ENCODE peak calls at places on chromosomes 1 and 21, in ten cellular contexts. K is hepatic stellate cell; D is head of caudate nucleus; X is GM04504; L is naive thymus-derived CD8-positive, alpha-beta T cell; M is HS-5; B is NCI-H1048; Y is AG09319; J is OCI-M1; Q is mucosa of gallbladder. T is an unnamed sample.

GRCh38 chr1:210328746-210329488 is at the start of gene HHAT:
- DNase-seq in K (peak), D (peak), X (peak), L (peak), M (peak), B (peak), Y (peak), J (peak), Q (peak), T (peak)

GRCh38 chr1:215526147-215526845 is 40.8 kb upstream of the KCTD3 start:
- DNase-seq in K (peak), D (no peak), X (no peak), L (no peak), M (peak), B (peak), Y (no peak), J (peak), Q (no peak), T (peak)

GRCh38 chr1:117843791-117844190 is 85.6 kb downstream of the GDAP2 start:
- DNase-seq in K (no peak), D (no peak), X (no peak), L (no peak), M (no peak), B (no peak), Y (no peak), J (no peak), Q (no peak), T (no peak)

GRCh38 chr1:19033926-19034680 is 77.6 kb upstream of the IFFO2 start:
- DNase-seq in K (no peak), D (no peak), X (peak), L (no peak), M (peak), B (no peak), Y (no peak), J (no peak), Q (no peak), T (peak)

GRCh38 chr21:29610960-29611359 is 312.2 kb downstream of the BACH1 start:
- DNase-seq in K (no peak), D (no peak), X (no peak), L (no peak), M (no peak), B (no peak), Y (no peak), J (no peak), Q (no peak), T (no peak)

GRCh38 chr1:156675271-156675708 is 1.9 kb downstream of the NES start:
- DNase-seq in K (peak), D (no peak), X (no peak), L (no peak), M (no peak), B (no peak), Y (no peak), J (no peak), Q (no peak), T (no peak)

GRCh38 chr1:50603274-50604271 is 180.3 kb upstream of the DMRTA2 start:
- DNase-seq in K (no peak), D (no peak), X (peak), L (no peak), M (peak), B (no peak), Y (no peak), J (no peak), Q (no peak), T (no peak)

GRCh38 chr1:169250795-169251194 is 116.8 kb downstream of the NME7 start:
- DNase-seq in K (no peak), D (no peak), X (no peak), L (no peak), M (no peak), B (no peak), Y (no peak), J (no peak), Q (no peak), T (no peak)

GRCh38 chr1:64974288-64974825 is 8.0 kb upstream of the JAK1 start:
- DNase-seq in K (no peak), D (no peak), X (no peak), L (no peak), M (no peak), B (no peak), Y (no peak), J (no peak), Q (no peak), T (no peak)

GRCh38 chr1:8754993-8755392 is 62.4 kb downstream of the RERE start:
- DNase-seq in K (no peak), D (no peak), X (no peak), L (no peak), M (no peak), B (no peak), Y (no peak), J (no peak), Q (peak), T (no peak)